ENCODE peak calls at places on chromosomes 6 and 20, in four cellular contexts. I is fibroblast of lung, Q is psoas muscle, E is ovary. T is an unnamed sample.

GRCh38 chr6:110414669-110415296 is 592 bp downstream of the DDO start:
- DNase-seq in I (peak; percentile 32), Q (no peak), E (no peak), T (no peak)

GRCh38 chr6:160596433-160596832 is 67.6 kb downstream of the LPA start:
- DNase-seq in I (no peak), Q (no peak), E (no peak), T (no peak)

GRCh38 chr6:107621216-107621940 is 131.5 kb downstream of the SOBP start:
- DNase-seq in I (no peak), Q (no peak), E (no peak), T (no peak)

GRCh38 chr6:112683926-112684325 is 336.8 kb downstream of the RFPL4B start:
- DNase-seq in I (peak; percentile 98), Q (no peak), E (no peak), T (no peak)

GRCh38 chr6:130070306-130070705 is 51.9 kb downstream of the L3MBTL3 start:
- DNase-seq in I (no peak), Q (no peak), E (no peak), T (no peak)

GRCh38 chr6:38588631-38589366 is 50.9 kb downstream of the BTBD9 start:
- DNase-seq in I (no peak), Q (no peak), E (no peak), T (no peak)

GRCh38 chr20:5949943-5950270 is 426 bp downstream of the TRMT6 start:
- DNase-seq in I (no peak), Q (no peak), E (no peak), T (no peak)

GRCh38 chr6:133917781-133918180 is 28.9 kb downstream of the TCF21 start:
- DNase-seq in I (no peak), Q (no peak), E (no peak), T (no peak)

GRCh38 chr20:50085481-50086365 is 27.2 kb downstream of the UBE2V1 start:
- DNase-seq in I (peak; percentile 73), Q (no peak), E (peak; percentile 42), T (peak; percentile 75)

GRCh38 chr6:70884074-70884983 is 72.5 kb downstream of the B3GAT2 start:
- DNase-seq in I (peak; percentile 51), Q (peak; percentile 68), E (peak; percentile 39), T (peak; percentile 83)

GRCh38 chr6:70889270-70889669 is 67.6 kb downstream of the B3GAT2 start:
- DNase-seq in I (no peak), Q (no peak), E (no peak), T (no peak)

GRCh38 chr6:70886661-70887060 is 70.2 kb downstream of the B3GAT2 start:
- DNase-seq in I (no peak), Q (no peak), E (no peak), T (no peak)
- H3K27ac ChIP-seq in I (no peak overlapping the region), Q (no peak overlapping the region), E (no peak overlapping the region), T (no peak overlapping the region)

GRCh38 chr20:53737404-53738038 is 143.9 kb upstream of the ZNF217 start:
- DNase-seq in I (no peak), Q (no peak), E (no peak), T (no peak)
- H3K4me3 ChIP-seq in I (no peak overlapping the region), Q (no peak overlapping the region), E (no peak overlapping the region), T (no peak overlapping the region)

GRCh38 chr20:33306807-33307206 is 23.8 kb downstream of the BPIFB1 start:
- DNase-seq in I (no peak), Q (no peak), E (no peak), T (no peak)

GRCh38 chr20:33304046-33304445 is 21.0 kb downstream of the BPIFB1 start:
- DNase-seq in I (no peak), Q (no peak), E (no peak), T (peak; percentile 64)

GRCh38 chr20:33303595-33303994 is 20.6 kb downstream of the BPIFB1 start:
- DNase-seq in I (no peak), Q (no peak), E (no peak), T (no peak)

GRCh38 chr20:33306228-33306627 is 23.2 kb downstream of the BPIFB1 start:
- DNase-seq in I (no peak), Q (no peak), E (no peak), T (no peak)

DNA sequence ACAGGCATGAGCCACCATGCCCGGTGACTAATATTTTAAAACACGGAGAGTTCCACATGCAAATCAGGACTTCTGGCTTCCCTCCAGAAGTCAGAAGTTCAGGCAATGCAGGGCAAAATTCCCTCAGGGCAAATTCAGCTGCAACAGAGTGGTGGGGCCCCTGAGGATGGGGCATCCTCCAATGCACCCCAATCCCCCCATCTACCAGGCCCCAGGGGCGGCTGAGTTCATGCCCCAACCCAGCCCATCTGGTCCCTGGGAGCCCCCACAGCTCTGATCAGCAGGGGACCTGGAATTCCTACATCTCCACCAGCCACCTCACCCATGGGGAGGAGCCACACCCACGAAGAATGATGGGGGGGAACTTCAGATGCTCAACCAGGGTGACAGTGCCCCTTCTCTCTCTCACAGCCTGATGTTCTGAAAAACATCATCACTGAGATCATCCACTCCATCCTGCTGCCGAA is 22.6 kb downstream of the BPIFB1 start:
- DNase-seq in I (no peak), Q (no peak), E (no peak), T (peak; percentile 75)
- H3K4me1 ChIP-seq in I (no peaks in the 10 kb centered on the region), Q (no peaks in the 10 kb centered on the region), E (no peaks in the 10 kb centered on the region), T (peaks cover 28% of the 10 kb centered on the region)

GRCh38 chr20:10508060-10508459 is 73.0 kb downstream of the SLX4IP start:
- DNase-seq in I (peak; percentile 49), Q (no peak), E (no peak), T (no peak)

GRCh38 chr20:10511166-10511506 is 76.0 kb downstream of the SLX4IP start:
- DNase-seq in I (no peak), Q (no peak), E (no peak), T (no peak)

GRCh38 chr20:10510216-10510615 is 75.1 kb downstream of the SLX4IP start:
- DNase-seq in I (no peak), Q (no peak), E (no peak), T (no peak)

GRCh38 chr20:10508468-10509251 is 73.6 kb downstream of the SLX4IP start:
- DNase-seq in I (peak; percentile 76), Q (peak; percentile 53), E (peak; percentile 53), T (no peak)

GRCh38 chr20:10509411-10509810 is 74.3 kb downstream of the SLX4IP start:
- DNase-seq in I (no peak), Q (no peak), E (no peak), T (no peak)
- H3K27ac ChIP-seq in I (no peak overlapping the region), Q (no peak overlapping the region), E (peak overlapping the region; percentile 58), T (no peak overlapping the region)

GRCh38 chr20:21569586-21569985 is 55.7 kb upstream of the NKX2-2 start:
- DNase-seq in I (no peak), Q (no peak), E (no peak), T (no peak)

GRCh38 chr20:21562656-21563055 is 48.8 kb upstream of the NKX2-2 start:
- DNase-seq in I (no peak), Q (no peak), E (no peak), T (peak; percentile 60)

GRCh38 chr20:21559305-21559704 is 45.4 kb upstream of the NKX2-2 start:
- DNase-seq in I (no peak), Q (no peak), E (no peak), T (no peak)

DNA sequence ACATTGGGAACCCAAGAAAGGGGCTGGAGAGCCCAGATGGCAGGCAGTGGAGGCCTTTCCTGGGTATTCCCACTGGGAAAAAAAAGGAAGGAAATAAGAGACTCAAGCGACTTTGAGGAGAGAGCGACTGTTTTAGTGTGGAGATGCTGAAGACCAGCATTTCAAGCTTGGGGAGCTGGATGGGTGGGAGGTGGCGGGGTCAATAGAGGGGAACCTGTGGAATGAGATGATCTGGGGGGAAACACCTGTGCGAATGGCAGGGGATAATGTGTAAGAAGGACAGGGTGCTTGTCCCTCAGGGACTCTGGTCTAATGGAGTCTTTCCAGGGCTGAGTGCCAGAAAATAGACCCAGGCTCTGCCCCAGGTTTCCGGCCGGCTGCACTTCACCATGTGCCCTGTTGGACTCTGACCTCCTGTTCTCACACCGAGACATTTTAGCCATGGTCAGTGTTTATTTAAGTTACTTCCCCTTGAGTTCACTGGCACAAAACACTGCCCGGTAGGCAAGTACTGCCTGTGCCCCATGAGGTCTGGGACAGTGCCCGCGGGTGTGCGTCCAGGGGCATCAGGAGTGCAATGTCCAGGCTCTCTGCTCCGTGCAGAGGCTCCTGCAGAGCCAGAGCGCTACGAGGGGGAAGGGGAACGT is 50.4 kb upstream of the NKX2-2 start:
- DNase-seq in I (no peak), Q (no peak), E (no peak), T (no peak)
- H3K4me3 ChIP-seq in I (no peak overlapping the region), Q (no peak overlapping the region), E (no peak overlapping the region), T (no peak overlapping the region)

GRCh38 chr6:11215773-11216172 is 16.7 kb downstream of the NEDD9 start:
- DNase-seq in I (no peak), Q (no peak), E (no peak), T (no peak)

GRCh38 chr6:11212625-11213024 is 19.8 kb downstream of the NEDD9 start:
- DNase-seq in I (peak; percentile 86), Q (no peak), E (peak; percentile 63), T (no peak)

GRCh38 chr6:11214438-11214837 is 18.0 kb downstream of the NEDD9 start:
- DNase-seq in I (no peak), Q (no peak), E (no peak), T (no peak)

GRCh38 chr6:11214911-11215310 is 17.6 kb downstream of the NEDD9 start:
- DNase-seq in I (no peak), Q (no peak), E (no peak), T (no peak)

GRCh38 chr6:11213305-11214106 is 19.0 kb downstream of the NEDD9 start:
- DNase-seq in I (peak; percentile 50), Q (no peak), E (no peak), T (no peak)
- H3K4me1 ChIP-seq in I (peaks cover 23% of the 10 kb centered on the region), Q (peaks cover 67% of the 10 kb centered on the region), E (no peaks in the 10 kb centered on the region), T (no peaks in the 10 kb centered on the region)

GRCh38 chr6:55868910-55869479 is 6.4 kb downstream of the BMP5 start:
- DNase-seq in I (no peak), Q (no peak), E (no peak), T (no peak)

GRCh38 chr6:55875420-55875819 is at the start of gene BMP5:
- DNase-seq in I (peak; percentile 53), Q (no peak), E (no peak), T (no peak)

GRCh38 chr6:55869731-55870130 is 5.7 kb downstream of the BMP5 start:
- DNase-seq in I (no peak), Q (no peak), E (no peak), T (no peak)

DNA sequence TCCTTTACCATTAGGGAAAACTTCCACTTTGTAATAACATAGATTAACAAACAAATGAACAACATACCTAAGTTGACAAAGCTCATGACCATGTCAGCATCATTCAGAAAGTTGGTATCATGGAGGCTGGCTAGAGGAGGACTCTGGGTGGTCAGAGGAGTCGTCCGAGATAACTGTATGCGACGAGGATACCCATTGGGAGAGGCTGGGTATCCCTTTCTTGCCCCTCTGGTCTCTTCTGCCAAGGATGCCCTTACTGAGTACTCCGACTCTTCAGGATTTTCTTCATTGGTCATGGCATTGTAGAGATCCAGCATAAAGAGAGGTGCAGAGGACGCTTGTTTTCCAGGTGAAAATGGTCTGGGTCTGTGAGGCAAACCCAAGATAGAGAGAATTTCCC is 1.1 kb downstream of the BMP5 start:
- DNase-seq in I (no peak), Q (no peak), E (no peak), T (no peak)
- H3K27ac ChIP-seq in I (no peak overlapping the region), Q (no peak overlapping the region), E (no peak overlapping the region), T (no peak overlapping the region)